ENCODE peak calls at places on chromosomes 7 and 10, in four cellular contexts. V is fibroblast of lung; J is lower lobe of right lung; K is effector memory CD4-positive, alpha-beta T cell. A is an unnamed sample. For H3K4me1, the result is how much of the 10 kb centered on the place peaks cover.

GRCh38 chr7:2820508-2820934 is 23.6 kb downstream of the GNA12 start:
- DNase-seq in V (peak), J (peak), K (no peak), A (no peak)

GRCh38 chr10:131056091-131056490 is 255.4 kb downstream of the TCERG1L start:
- DNase-seq in V (no peak), J (no peak), K (no peak), A (no peak)

GRCh38 chr7:81623251-81623855 is 146.5 kb downstream of the HGF start:
- DNase-seq in V (no peak), J (no peak), K (no peak), A (no peak)

GRCh38 chr10:114485695-114486400 is 81.5 kb upstream of the AFAP1L2 start:
- DNase-seq in V (no peak), J (no peak), K (no peak), A (no peak)

GRCh38 chr10:5665380-5666323 is 743 bp downstream of the ASB13 start:
- DNase-seq in V (no peak), J (peak), K (no peak), A (no peak)

GRCh38 chr7:34131371-34131770 is 226.0 kb downstream of the BMPER start:
- DNase-seq in V (no peak), J (no peak), K (no peak), A (no peak)

GRCh38 chr7:96920713-96921112 is 84.6 kb upstream of the DLX6 start:
- DNase-seq in V (no peak), J (no peak), K (no peak), A (no peak)

GRCh38 chr7:18693401-18693800 is 197.9 kb downstream of the HDAC9 start:
- DNase-seq in V (peak), J (no peak), K (no peak), A (no peak)

GRCh38 chr10:68135362-68135761 is 26.1 kb downstream of the MYPN start:
- DNase-seq in V (peak), J (no peak), K (no peak), A (no peak)

GRCh38 chr10:25047902-25048301 is 31.5 kb downstream of the THNSL1 start:
- DNase-seq in V (peak), J (no peak), K (no peak), A (no peak)

GRCh38 chr10:89502556-89502955 is 32.8 kb downstream of the SLC16A12 start:
- DNase-seq in V (peak), J (no peak), K (no peak), A (no peak)

GRCh38 chr10:94366382-94366781 is 3.6 kb upstream of the NOC3L start:
- DNase-seq in V (no peak), J (no peak), K (no peak), A (no peak)

GRCh38 chr10:93554760-93555432 is 11.6 kb upstream of the FFAR4 start:
- DNase-seq in V (peak), J (peak), K (no peak), A (peak)

GRCh38 chr7:105619590-105619989 is 38.3 kb upstream of the EFCAB10 start:
- DNase-seq in V (no peak), J (no peak), K (no peak), A (no peak)

GRCh38 chr10:1180836-1181235 is 124.7 kb downstream of the WDR37 start:
- DNase-seq in V (no peak), J (no peak), K (no peak), A (no peak)

GRCh38 chr10:31146496-31147219 is 115.0 kb upstream of the ZNF438 start:
- DNase-seq in V (peak), J (no peak), K (no peak), A (peak)

DNA sequence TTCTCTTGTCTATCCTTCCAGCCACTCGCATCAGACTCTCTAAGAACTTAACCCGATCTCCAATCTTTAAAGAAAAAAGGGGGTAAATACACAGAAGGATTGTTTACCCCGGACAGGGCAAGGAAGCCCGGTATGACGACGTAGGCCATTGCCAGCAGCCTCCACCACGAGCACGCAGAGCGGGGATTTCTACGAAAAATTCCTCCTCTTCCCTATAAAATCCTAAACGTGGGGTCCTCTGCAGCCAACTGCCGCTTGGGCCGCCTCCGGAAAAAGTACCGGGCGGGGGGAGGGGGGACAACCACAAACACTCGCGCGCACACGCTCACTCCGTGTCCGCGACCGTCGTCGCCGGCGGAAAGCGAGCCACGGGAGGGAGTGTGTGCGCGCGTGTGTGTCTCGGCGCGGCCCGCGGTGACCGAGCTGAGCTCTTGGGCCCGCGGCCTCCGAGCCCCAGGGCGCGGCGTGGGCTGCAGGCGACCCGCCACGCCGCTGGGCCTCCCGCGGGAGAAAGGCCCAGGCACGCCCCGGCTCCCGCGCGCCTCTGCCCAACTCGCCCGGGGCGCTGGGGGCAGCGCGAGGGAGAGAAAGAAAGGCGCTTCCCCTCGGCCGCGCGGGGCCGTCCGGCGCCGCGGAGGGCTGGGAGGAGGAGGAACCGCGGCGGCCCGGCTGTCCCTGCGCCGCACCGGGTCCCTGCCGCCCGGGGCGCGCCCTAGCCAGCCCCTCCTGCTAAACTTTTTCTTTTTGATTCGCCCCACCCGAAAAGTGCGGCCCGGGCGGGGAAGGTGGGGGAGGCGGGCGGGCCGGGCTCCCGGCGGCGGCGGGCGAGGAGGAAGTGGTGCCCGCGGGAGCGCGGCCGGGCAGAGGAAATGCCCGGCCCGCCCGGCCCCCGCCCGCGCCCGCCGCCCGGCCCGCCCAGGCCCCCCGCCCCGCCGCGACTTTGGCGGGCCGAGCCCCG is 1.6 kb downstream of the CTBP2 start:
- DNase-seq in V (peak), J (peak), K (no peak), A (peak)
- H3K4me1 ChIP-seq in V (under half), J (half or more), K (under half), A (half or more)

GRCh38 chr7:30911133-30911532 is 520 bp upstream of the AQP1 start:
- DNase-seq in V (no peak), J (no peak), K (no peak), A (peak)

GRCh38 chr7:30912454-30912985 is 867 bp downstream of the AQP1 start:
- DNase-seq in V (no peak), J (no peak), K (no peak), A (no peak)

GRCh38 chr7:30910369-30911073 is 1.1 kb upstream of the AQP1 start:
- DNase-seq in V (no peak), J (no peak), K (no peak), A (peak)

GRCh38 chr7:30912021-30912420 is 368 bp downstream of the AQP1 start:
- DNase-seq in V (no peak), J (no peak), K (no peak), A (peak)

DNA sequence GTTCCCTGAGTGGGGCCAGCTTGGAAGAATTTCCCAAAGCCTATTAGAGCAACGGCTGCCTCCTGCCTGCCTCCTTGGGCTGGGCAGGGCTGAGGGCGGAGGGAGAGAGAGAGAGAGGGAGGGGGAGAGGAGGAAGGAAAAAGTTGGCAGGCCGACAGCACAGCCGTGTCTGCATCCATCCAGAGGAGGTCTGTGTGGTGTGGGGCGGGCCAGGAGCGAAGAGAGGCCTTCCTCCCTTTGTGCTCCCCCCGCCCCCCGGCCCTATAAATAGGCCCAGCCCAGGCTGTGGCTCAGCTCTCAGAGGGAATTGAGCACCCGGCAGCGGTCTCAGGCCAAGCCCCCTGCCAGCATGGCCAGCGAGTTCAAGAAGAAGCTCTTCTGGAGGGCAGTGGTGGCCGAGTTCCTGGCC is at the start of gene AQP1:
- DNase-seq in V (peak), J (peak), K (no peak), A (peak)
- H3K4me1 ChIP-seq in V (under half), J (half or more), K (under half), A (under half)

DNA sequence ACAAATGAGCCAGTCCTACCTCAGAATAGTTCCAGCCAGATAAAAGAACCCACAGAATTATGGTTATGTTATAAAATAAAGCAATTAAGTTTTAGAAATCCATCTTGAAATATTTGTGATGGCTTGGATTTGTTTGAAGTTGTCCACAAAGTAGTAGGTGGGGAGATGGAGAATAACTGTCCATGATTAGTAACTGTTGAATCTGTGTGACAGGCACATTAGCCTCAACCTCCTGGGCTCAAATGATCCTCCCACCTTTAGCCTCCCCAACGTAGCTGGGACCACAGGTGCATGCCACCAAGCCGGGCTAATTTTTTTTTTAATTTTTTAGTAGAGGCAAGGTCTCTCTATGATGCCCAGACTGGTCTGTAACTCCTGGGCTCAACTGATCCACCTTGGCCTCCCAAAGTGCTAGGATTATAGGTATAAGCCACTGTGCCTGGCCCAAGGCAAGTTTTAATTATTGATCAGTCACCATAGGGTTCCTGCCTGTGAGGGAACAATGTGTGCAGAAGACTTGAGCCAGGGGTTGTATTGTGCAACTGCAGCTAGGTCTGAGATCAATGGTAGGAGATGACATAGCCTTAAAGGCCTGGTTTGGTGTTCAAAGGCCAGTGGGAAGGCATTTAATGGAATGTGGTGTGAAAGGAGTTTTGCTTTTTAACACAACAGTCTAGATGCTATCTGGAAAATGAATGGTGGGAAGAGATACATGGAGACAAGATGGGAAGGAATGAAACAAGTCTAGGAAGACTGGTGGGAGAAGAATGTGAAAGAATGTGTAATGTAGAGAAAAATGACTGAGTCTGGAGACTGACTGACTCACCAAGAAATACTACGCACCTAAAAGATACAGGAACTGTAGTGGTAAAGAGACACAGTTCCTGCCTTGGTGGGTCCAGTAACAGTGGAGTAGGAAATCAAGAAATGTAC is 9.8 kb downstream of the HNRNPF start:
- DNase-seq in V (no peak), J (no peak), K (no peak), A (no peak)
- H3K4me1 ChIP-seq in V (under half), J (half or more), K (half or more), A (half or more)

GRCh38 chr10:71643904-71644303 is 75.7 kb downstream of the C10orf105 start:
- DNase-seq in V (no peak), J (no peak), K (no peak), A (no peak)

GRCh38 chr10:71646592-71647292 is 72.8 kb downstream of the C10orf105 start:
- DNase-seq in V (no peak), J (no peak), K (no peak), A (no peak)

GRCh38 chr10:71644307-71645180 is 75.0 kb downstream of the C10orf105 start:
- DNase-seq in V (no peak), J (no peak), K (no peak), A (no peak)

GRCh38 chr10:71647526-71648354 is 71.8 kb downstream of the C10orf105 start:
- DNase-seq in V (no peak), J (no peak), K (no peak), A (no peak)

GRCh38 chr10:71646051-71646450 is 73.5 kb downstream of the C10orf105 start:
- DNase-seq in V (no peak), J (no peak), K (no peak), A (no peak)
- H3K4me1 ChIP-seq in V (under half), J (under half), K (under half), A (under half)

GRCh38 chr7:122340427-122340826 is 35.9 kb upstream of the FEZF1 start:
- DNase-seq in V (no peak), J (no peak), K (no peak), A (no peak)

GRCh38 chr7:122337011-122337410 is 32.5 kb upstream of the FEZF1 start:
- DNase-seq in V (no peak), J (no peak), K (no peak), A (no peak)

GRCh38 chr7:122343986-122344620 is 39.6 kb upstream of the FEZF1 start:
- DNase-seq in V (no peak), J (no peak), K (no peak), A (no peak)

GRCh38 chr7:122339145-122339904 is 34.8 kb upstream of the FEZF1 start:
- DNase-seq in V (no peak), J (no peak), K (no peak), A (no peak)
- H3K4me1 ChIP-seq in V (under half), J (under half), K (under half), A (under half)

GRCh38 chr10:112957589-112958202 is 7.6 kb downstream of the TCF7L2 start:
- DNase-seq in V (no peak), J (no peak), K (no peak), A (no peak)
- H3K4me1 ChIP-seq in V (under half), J (half or more), K (under half), A (under half)

DNA sequence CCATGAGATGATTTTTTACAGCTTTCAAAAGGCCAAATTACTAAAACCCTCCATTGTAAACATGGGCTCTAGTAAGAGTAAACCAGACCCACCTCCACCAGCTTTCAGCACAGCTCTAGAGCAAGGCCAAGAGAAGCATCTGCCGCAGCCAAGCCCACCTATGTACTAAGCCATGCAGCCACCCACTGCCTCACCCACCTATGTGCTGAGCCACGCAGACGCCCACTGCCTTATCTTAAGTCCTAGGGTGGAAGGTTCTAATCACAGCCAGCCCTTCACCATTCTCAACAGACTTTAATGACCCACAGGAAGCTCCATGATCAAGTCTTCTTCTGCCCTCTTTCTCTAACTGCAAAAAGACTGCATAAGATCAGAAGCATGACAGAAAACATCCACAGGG is 285.9 kb upstream of the KLF6 start:
- DNase-seq in V (no peak), J (no peak), K (no peak), A (no peak)
- H3K4me1 ChIP-seq in V (under half), J (under half), K (under half), A (under half)

GRCh38 chr10:100877451-100877850 is 35.3 kb upstream of the SLF2 start:
- DNase-seq in V (no peak), J (no peak), K (no peak), A (no peak)

GRCh38 chr10:100876575-100877158 is 36.1 kb upstream of the SLF2 start:
- DNase-seq in V (no peak), J (no peak), K (no peak), A (no peak)

GRCh38 chr10:100875484-100876166 is 37.1 kb upstream of the SLF2 start:
- DNase-seq in V (no peak), J (no peak), K (no peak), A (no peak)

GRCh38 chr10:100879741-100880360 is 32.9 kb upstream of the SLF2 start:
- DNase-seq in V (no peak), J (no peak), K (no peak), A (no peak)

GRCh38 chr10:100878291-100878910 is 34.4 kb upstream of the SLF2 start:
- DNase-seq in V (peak), J (no peak), K (no peak), A (no peak)
- H3K4me1 ChIP-seq in V (under half), J (under half), K (under half), A (under half)

DNA sequence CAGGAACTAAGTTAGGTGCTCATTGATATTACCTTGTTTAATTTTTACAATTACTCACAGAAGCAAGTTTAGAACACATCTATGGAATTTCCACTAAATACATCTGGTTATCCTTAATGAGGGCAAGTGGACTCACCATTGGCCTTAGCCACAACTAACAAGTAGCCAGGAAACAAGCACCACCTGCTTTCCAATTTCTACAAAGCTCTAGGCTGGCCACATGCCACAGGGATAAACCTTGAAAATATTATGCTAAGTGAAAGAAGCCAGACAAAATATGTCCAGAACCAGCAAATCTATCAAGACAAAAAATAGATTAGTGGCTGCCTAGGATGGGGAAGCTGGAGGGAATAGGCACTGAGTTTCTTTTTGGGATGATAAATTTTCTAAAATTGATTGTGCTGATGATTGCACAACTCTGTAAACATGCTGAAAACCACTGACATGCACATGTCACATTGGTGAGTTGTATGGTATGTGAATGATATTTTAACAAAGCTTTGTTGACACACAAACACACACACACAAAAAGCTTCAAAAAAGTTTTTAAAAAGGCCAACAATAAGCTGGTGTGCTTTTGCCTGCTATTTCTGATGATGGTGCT is 179.4 kb downstream of the CPEB3 start:
- DNase-seq in V (no peak), J (no peak), K (no peak), A (no peak)
- H3K4me1 ChIP-seq in V (under half), J (under half), K (under half), A (under half)

GRCh38 chr7:68321776-68322496 is 1276.3 kb upstream of the AUTS2 start:
- DNase-seq in V (no peak), J (no peak), K (no peak), A (no peak)
- H3K4me1 ChIP-seq in V (under half), J (under half), K (under half), A (under half)

A was measured in left lung.